ENCODE peak calls at places on chromosomes 7 and 10, in six cellular contexts. One of them, this sample, is unnamed.

GRCh38 chr10:50423448-50423847 is 172.1 kb upstream of the ASAH2 start:
- DNase-seq in adrenal gland: no peak
- DNase-seq in thyroid gland: no peak
- DNase-seq in astrocyte: no peak
- DNase-seq in stomach: no peak
- DNase-seq in H1: no peak
- DNase-seq in this sample: no peak

GRCh38 chr7:138907438-138907837 is 73.8 kb downstream of the KIAA1549 start:
- DNase-seq in adrenal gland: no peak
- DNase-seq in thyroid gland: no peak
- DNase-seq in astrocyte: no peak
- DNase-seq in stomach: no peak
- DNase-seq in H1: no peak
- DNase-seq in this sample: no peak

GRCh38 chr7:155581107-155581830 is 34.9 kb upstream of the CNPY1 start:
- DNase-seq in adrenal gland: no peak
- DNase-seq in thyroid gland: no peak
- DNase-seq in astrocyte: no peak
- DNase-seq in stomach: no peak
- DNase-seq in H1: no peak
- DNase-seq in this sample: no peak

GRCh38 chr7:1283941-1284742 is 51.5 kb downstream of the UNCX start:
- DNase-seq in adrenal gland: no peak
- DNase-seq in thyroid gland: no peak
- DNase-seq in astrocyte: no peak
- DNase-seq in stomach: no peak
- DNase-seq in H1: no peak
- DNase-seq in this sample: no peak

GRCh38 chr10:88253-88652 is 39.2 kb upstream of the TUBB8 start:
- DNase-seq in adrenal gland: no peak
- DNase-seq in thyroid gland: peak; percentile 33
- DNase-seq in astrocyte: no peak
- DNase-seq in stomach: peak; percentile 68
- DNase-seq in H1: no peak
- DNase-seq in this sample: no peak

GRCh38 chr10:99430116-99430450 is 341 bp downstream of the GOT1 start:
- DNase-seq in adrenal gland: no peak
- DNase-seq in thyroid gland: no peak
- DNase-seq in astrocyte: no peak
- DNase-seq in stomach: no peak
- DNase-seq in H1: no peak
- DNase-seq in this sample: no peak

GRCh38 chr7:98474558-98474957 is 73.7 kb upstream of the BAIAP2L1 start:
- DNase-seq in adrenal gland: no peak
- DNase-seq in thyroid gland: no peak
- DNase-seq in astrocyte: no peak
- DNase-seq in stomach: no peak
- DNase-seq in H1: no peak
- DNase-seq in this sample: no peak

GRCh38 chr10:13590886-13591285 is 4.1 kb downstream of the PRPF18 start:
- DNase-seq in adrenal gland: no peak
- DNase-seq in thyroid gland: no peak
- DNase-seq in astrocyte: no peak
- DNase-seq in stomach: no peak
- DNase-seq in H1: no peak
- DNase-seq in this sample: no peak

GRCh38 chr10:63267414-63268138 is 134.4 kb downstream of the NRBF2 start:
- DNase-seq in adrenal gland: no peak
- DNase-seq in thyroid gland: no peak
- DNase-seq in astrocyte: peak; percentile 75
- DNase-seq in stomach: no peak
- DNase-seq in H1: no peak
- DNase-seq in this sample: peak; percentile 65

GRCh38 chr7:132436121-132436520 is 140.1 kb downstream of the PLXNA4 start:
- DNase-seq in adrenal gland: no peak
- DNase-seq in thyroid gland: no peak
- DNase-seq in astrocyte: no peak
- DNase-seq in stomach: no peak
- DNase-seq in H1: no peak
- DNase-seq in this sample: no peak

GRCh38 chr10:9228770-9229169 is 1174.3 kb downstream of the GATA3 start:
- DNase-seq in adrenal gland: no peak
- DNase-seq in thyroid gland: no peak
- DNase-seq in astrocyte: peak; percentile 46
- DNase-seq in stomach: no peak
- DNase-seq in H1: no peak
- DNase-seq in this sample: peak; percentile 35

GRCh38 chr10:17473228-17473950 is 19.0 kb upstream of the ST8SIA6 start:
- DNase-seq in adrenal gland: no peak
- DNase-seq in thyroid gland: no peak
- DNase-seq in astrocyte: no peak
- DNase-seq in stomach: no peak
- DNase-seq in H1: no peak
- DNase-seq in this sample: no peak

GRCh38 chr10:103080891-103081581 is 112.0 kb downstream of the NT5C2 start:
- DNase-seq in adrenal gland: no peak
- DNase-seq in thyroid gland: no peak
- DNase-seq in astrocyte: no peak
- DNase-seq in stomach: no peak
- DNase-seq in H1: no peak
- DNase-seq in this sample: no peak

GRCh38 chr7:75045881-75046280 is 27.7 kb downstream of the RCC1L start:
- DNase-seq in adrenal gland: no peak
- DNase-seq in thyroid gland: no peak
- DNase-seq in astrocyte: no peak
- DNase-seq in stomach: no peak
- DNase-seq in H1: no peak
- DNase-seq in this sample: no peak

GRCh38 chr7:13489386-13489785 is 500.1 kb downstream of the ETV1 start:
- DNase-seq in adrenal gland: no peak
- DNase-seq in thyroid gland: no peak
- DNase-seq in astrocyte: no peak
- DNase-seq in stomach: no peak
- DNase-seq in H1: no peak
- DNase-seq in this sample: no peak

GRCh38 chr10:99827906-99828305 is 45.5 kb downstream of the ABCC2 start:
- DNase-seq in adrenal gland: no peak
- DNase-seq in thyroid gland: no peak
- DNase-seq in astrocyte: peak; percentile 31
- DNase-seq in stomach: no peak
- DNase-seq in H1: no peak
- DNase-seq in this sample: no peak

GRCh38 chr7:27148031-27148775 is 629 bp upstream of the HOXA6 start:
- DNase-seq in adrenal gland: peak; percentile 62
- DNase-seq in thyroid gland: no peak
- DNase-seq in astrocyte: no peak
- DNase-seq in stomach: no peak
- DNase-seq in H1: no peak
- DNase-seq in this sample: no peak

GRCh38 chr10:89213191-89213808 is 6.2 kb upstream of the CH25H start:
- DNase-seq in adrenal gland: no peak
- DNase-seq in thyroid gland: no peak
- DNase-seq in astrocyte: peak; percentile 25
- DNase-seq in stomach: no peak
- DNase-seq in H1: no peak
- DNase-seq in this sample: no peak

GRCh38 chr7:22782616-22783232 is 39.9 kb downstream of the TOMM7 start:
- DNase-seq in adrenal gland: peak; percentile 84
- DNase-seq in thyroid gland: peak; percentile 71
- DNase-seq in astrocyte: no peak
- DNase-seq in stomach: peak; percentile 72
- DNase-seq in H1: no peak
- DNase-seq in this sample: peak; percentile 63

GRCh38 chr7:92955081-92955480 is 118.7 kb upstream of the CDK6 start:
- DNase-seq in adrenal gland: no peak
- DNase-seq in thyroid gland: no peak
- DNase-seq in astrocyte: no peak
- DNase-seq in stomach: no peak
- DNase-seq in H1: no peak
- DNase-seq in this sample: no peak

GRCh38 chr7:65371468-65371867 is 2.2 kb upstream of the ZNF92 start:
- DNase-seq in adrenal gland: peak; percentile 59
- DNase-seq in thyroid gland: peak; percentile 30
- DNase-seq in astrocyte: no peak
- DNase-seq in stomach: peak; percentile 52
- DNase-seq in H1: no peak
- DNase-seq in this sample: no peak

GRCh38 chr10:132913559-132914115 is 28.7 kb downstream of the CFAP46 start:
- DNase-seq in adrenal gland: no peak
- DNase-seq in thyroid gland: no peak
- DNase-seq in astrocyte: no peak
- DNase-seq in stomach: no peak
- DNase-seq in H1: no peak
- DNase-seq in this sample: no peak

GRCh38 chr10:30387646-30388243 is 38.7 kb upstream of the MTPAP start:
- DNase-seq in adrenal gland: no peak
- DNase-seq in thyroid gland: no peak
- DNase-seq in astrocyte: peak; percentile 63
- DNase-seq in stomach: no peak
- DNase-seq in H1: no peak
- DNase-seq in this sample: peak; percentile 72

GRCh38 chr7:27112960-27113949 is 10.8 kb upstream of the HOXA2 start:
- DNase-seq in adrenal gland: peak; percentile 81
- DNase-seq in thyroid gland: no peak
- DNase-seq in astrocyte: peak; percentile 92
- DNase-seq in stomach: no peak
- DNase-seq in H1: no peak
- DNase-seq in this sample: no peak

GRCh38 chr10:72334196-72334831 is 20.4 kb downstream of the DNAJB12 start:
- DNase-seq in adrenal gland: peak; percentile 74
- DNase-seq in thyroid gland: no peak
- DNase-seq in astrocyte: peak; percentile 72
- DNase-seq in stomach: no peak
- DNase-seq in H1: no peak
- DNase-seq in this sample: no peak

GRCh38 chr7:159099217-159099655 is 45.4 kb downstream of the VIPR2 start:
- DNase-seq in adrenal gland: peak; percentile 9
- DNase-seq in thyroid gland: no peak
- DNase-seq in astrocyte: no peak
- DNase-seq in stomach: peak; percentile 22
- DNase-seq in H1: no peak
- DNase-seq in this sample: no peak

GRCh38 chr7:30828591-30828990 is 57.4 kb downstream of the MINDY4 start:
- DNase-seq in adrenal gland: no peak
- DNase-seq in thyroid gland: no peak
- DNase-seq in astrocyte: no peak
- DNase-seq in stomach: no peak
- DNase-seq in H1: no peak
- DNase-seq in this sample: no peak

GRCh38 chr7:30831227-30831626 is 60.0 kb downstream of the MINDY4 start:
- DNase-seq in adrenal gland: no peak
- DNase-seq in thyroid gland: no peak
- DNase-seq in astrocyte: peak; percentile 50
- DNase-seq in stomach: no peak
- DNase-seq in H1: no peak
- DNase-seq in this sample: no peak

GRCh38 chr7:30835396-30835915 is 64.2 kb downstream of the MINDY4 start:
- DNase-seq in adrenal gland: no peak
- DNase-seq in thyroid gland: no peak
- DNase-seq in astrocyte: no peak
- DNase-seq in stomach: no peak
- DNase-seq in H1: no peak
- DNase-seq in this sample: no peak

GRCh38 chr7:30829476-30829875 is 58.3 kb downstream of the MINDY4 start:
- DNase-seq in adrenal gland: no peak
- DNase-seq in thyroid gland: peak; percentile 70
- DNase-seq in astrocyte: no peak
- DNase-seq in stomach: no peak
- DNase-seq in H1: no peak
- DNase-seq in this sample: no peak

GRCh38 chr7:30831936-30832335 is 60.7 kb downstream of the MINDY4 start:
- DNase-seq in adrenal gland: no peak
- DNase-seq in thyroid gland: no peak
- DNase-seq in astrocyte: no peak
- DNase-seq in stomach: no peak
- DNase-seq in H1: no peak
- DNase-seq in this sample: no peak
- H3K9me3 ChIP-seq in adrenal gland: peaks cover 3% of the 10 kb centered on the region
- H3K9me3 ChIP-seq in thyroid gland: no peaks in the 10 kb centered on the region
- H3K9me3 ChIP-seq in astrocyte: no peaks in the 10 kb centered on the region
- H3K9me3 ChIP-seq in stomach: peaks cover 12% of the 10 kb centered on the region
- H3K9me3 ChIP-seq in H1: peaks cover 26% of the 10 kb centered on the region
- H3K9me3 ChIP-seq in this sample: no peaks in the 10 kb centered on the region

DNA sequence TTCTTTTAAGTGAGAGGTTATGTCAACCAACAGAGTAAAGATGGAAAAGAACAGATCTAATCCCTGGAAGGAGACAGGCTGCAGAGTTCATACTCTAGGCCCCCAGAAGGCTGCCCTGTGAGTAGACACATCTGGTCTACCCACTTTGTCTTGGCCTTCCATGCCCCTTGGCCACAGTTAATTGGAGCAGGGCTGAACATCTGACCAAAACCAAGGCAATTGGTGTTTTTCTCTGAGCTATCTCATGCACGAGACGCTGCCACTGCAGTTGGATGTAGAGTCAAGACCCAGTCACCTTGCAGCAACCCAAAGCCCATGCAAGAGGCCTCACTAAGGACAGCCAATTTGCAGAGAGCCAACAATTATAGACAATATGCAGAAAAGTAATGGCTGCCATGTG is 9.0 kb downstream of the MYOF start:
- DNase-seq in adrenal gland: no peak
- DNase-seq in thyroid gland: no peak
- DNase-seq in astrocyte: no peak
- DNase-seq in stomach: no peak
- DNase-seq in H1: no peak
- DNase-seq in this sample: no peak
- H3K4me3 ChIP-seq in adrenal gland: no peak overlapping the region
- H3K4me3 ChIP-seq in thyroid gland: no peak overlapping the region
- H3K4me3 ChIP-seq in astrocyte: no peak overlapping the region
- H3K4me3 ChIP-seq in stomach: no peak overlapping the region
- H3K4me3 ChIP-seq in H1: no peak overlapping the region
- H3K4me3 ChIP-seq in this sample: no peak overlapping the region

GRCh38 chr10:108348215-108348614 is 1183.7 kb upstream of the SORCS1 start:
- DNase-seq in adrenal gland: no peak
- DNase-seq in thyroid gland: no peak
- DNase-seq in astrocyte: no peak
- DNase-seq in stomach: no peak
- DNase-seq in H1: no peak
- DNase-seq in this sample: no peak

DNA sequence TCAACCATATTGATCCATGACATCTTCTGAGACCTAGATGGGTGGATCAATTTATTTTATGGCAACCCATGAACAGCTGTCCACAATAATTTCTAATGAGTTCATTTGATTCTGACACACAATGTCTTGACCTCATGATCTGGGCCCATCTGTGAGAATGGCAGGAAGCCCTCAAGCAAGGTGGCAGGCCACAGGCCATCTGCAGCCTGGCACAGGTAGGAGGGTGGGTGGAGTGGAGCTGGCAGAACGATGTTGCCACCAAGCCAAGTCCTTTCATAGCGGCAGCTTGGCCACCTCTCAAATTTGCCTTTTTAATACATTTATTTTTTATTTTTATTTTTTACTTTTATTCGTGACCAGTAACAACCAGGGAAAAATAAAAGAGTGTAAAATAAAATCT is 1181.6 kb upstream of the SORCS1 start:
- DNase-seq in adrenal gland: no peak
- DNase-seq in thyroid gland: no peak
- DNase-seq in astrocyte: no peak
- DNase-seq in stomach: no peak
- DNase-seq in H1: no peak
- DNase-seq in this sample: no peak
- H3K9me3 ChIP-seq in adrenal gland: no peaks in the 10 kb centered on the region
- H3K9me3 ChIP-seq in thyroid gland: no peaks in the 10 kb centered on the region
- H3K9me3 ChIP-seq in astrocyte: no peaks in the 10 kb centered on the region
- H3K9me3 ChIP-seq in stomach: peaks cover 7% of the 10 kb centered on the region
- H3K9me3 ChIP-seq in H1: no peaks in the 10 kb centered on the region
- H3K9me3 ChIP-seq in this sample: no peaks in the 10 kb centered on the region

GRCh38 chr7:55111007-55111406 is 92.2 kb downstream of the EGFR start:
- DNase-seq in adrenal gland: no peak
- DNase-seq in thyroid gland: no peak
- DNase-seq in astrocyte: peak; percentile 92
- DNase-seq in stomach: no peak
- DNase-seq in H1: no peak
- DNase-seq in this sample: no peak
- H3K4me3 ChIP-seq in adrenal gland: no peak overlapping the region
- H3K4me3 ChIP-seq in thyroid gland: no peak overlapping the region
- H3K4me3 ChIP-seq in astrocyte: no peak overlapping the region
- H3K4me3 ChIP-seq in stomach: no peak overlapping the region
- H3K4me3 ChIP-seq in H1: no peak overlapping the region
- H3K4me3 ChIP-seq in this sample: no peak overlapping the region

This sample was measured in MG63.